ENCODE peak calls at places on chromosomes 6 and 20, in nine cellular contexts. One of them, this sample, is unnamed.

GRCh38 chr20:38392356-38392755 is 42.8 kb downstream of the SNHG17 start:
- DNase-seq in adrenal gland: no peak
- DNase-seq in choroid plexus epithelial cell: peak
- DNase-seq in GM06990: no peak
- DNase-seq in SK-N-SH: no peak
- DNase-seq in mesothelial cell of epicardium: no peak
- DNase-seq in neural crest cell: no peak
- DNase-seq in endothelial cell: no peak
- DNase-seq in mammary epithelial cell: no peak
- DNase-seq in this sample: no peak

GRCh38 chr20:20410678-20411077 is 42.8 kb downstream of the INSM1 start:
- DNase-seq in mammary epithelial cell: no peak
- DNase-seq in choroid plexus epithelial cell: peak
- DNase-seq in SK-N-SH: peak
- DNase-seq in endothelial cell: peak
- DNase-seq in GM06990: no peak
- DNase-seq in mesothelial cell of epicardium: no peak
- DNase-seq in adrenal gland: peak
- DNase-seq in neural crest cell: peak
- DNase-seq in this sample: no peak

GRCh38 chr6:74130641-74131040 is 434.6 kb downstream of the CD109 start:
- DNase-seq in mammary epithelial cell: no peak
- DNase-seq in choroid plexus epithelial cell: no peak
- DNase-seq in SK-N-SH: no peak
- DNase-seq in endothelial cell: no peak
- DNase-seq in mesothelial cell of epicardium: no peak
- DNase-seq in GM06990: no peak
- DNase-seq in adrenal gland: no peak
- DNase-seq in neural crest cell: no peak
- DNase-seq in this sample: no peak

GRCh38 chr6:87730310-87730709 is 28.3 kb upstream of the AKIRIN2 start:
- DNase-seq in SK-N-SH: no peak
- DNase-seq in mammary epithelial cell: peak
- DNase-seq in choroid plexus epithelial cell: peak
- DNase-seq in GM06990: no peak
- DNase-seq in mesothelial cell of epicardium: no peak
- DNase-seq in endothelial cell: no peak
- DNase-seq in neural crest cell: no peak
- DNase-seq in adrenal gland: peak
- DNase-seq in this sample: no peak

GRCh38 chr6:105522626-105523322 is 119.9 kb upstream of the PREP start:
- DNase-seq in GM06990: no peak
- DNase-seq in adrenal gland: no peak
- DNase-seq in SK-N-SH: no peak
- DNase-seq in mesothelial cell of epicardium: no peak
- DNase-seq in choroid plexus epithelial cell: peak
- DNase-seq in mammary epithelial cell: peak
- DNase-seq in neural crest cell: no peak
- DNase-seq in endothelial cell: no peak
- DNase-seq in this sample: no peak

GRCh38 chr20:62501801-62502495 is 26.2 kb upstream of the GATA5 start:
- DNase-seq in endothelial cell: no peak
- DNase-seq in mammary epithelial cell: peak
- DNase-seq in GM06990: peak
- DNase-seq in neural crest cell: no peak
- DNase-seq in mesothelial cell of epicardium: no peak
- DNase-seq in SK-N-SH: no peak
- DNase-seq in choroid plexus epithelial cell: peak
- DNase-seq in adrenal gland: no peak
- DNase-seq in this sample: no peak

GRCh38 chr6:120534954-120535353 is 799.3 kb downstream of the TBC1D32 start:
- DNase-seq in mammary epithelial cell: no peak
- DNase-seq in endothelial cell: no peak
- DNase-seq in GM06990: no peak
- DNase-seq in mesothelial cell of epicardium: no peak
- DNase-seq in adrenal gland: no peak
- DNase-seq in neural crest cell: no peak
- DNase-seq in choroid plexus epithelial cell: no peak
- DNase-seq in SK-N-SH: no peak
- DNase-seq in this sample: no peak

GRCh38 chr6:43171284-43172126 is 436 bp downstream of the SRF start:
- DNase-seq in mammary epithelial cell: no peak
- DNase-seq in neural crest cell: peak
- DNase-seq in GM06990: peak
- DNase-seq in adrenal gland: peak
- DNase-seq in endothelial cell: peak
- DNase-seq in SK-N-SH: peak
- DNase-seq in mesothelial cell of epicardium: no peak
- DNase-seq in choroid plexus epithelial cell: peak
- DNase-seq in this sample: no peak

GRCh38 chr6:34602318-34603111 is 46.4 kb upstream of the SPDEF start:
- DNase-seq in adrenal gland: no peak
- DNase-seq in choroid plexus epithelial cell: peak
- DNase-seq in mesothelial cell of epicardium: no peak
- DNase-seq in SK-N-SH: no peak
- DNase-seq in endothelial cell: no peak
- DNase-seq in GM06990: no peak
- DNase-seq in neural crest cell: no peak
- DNase-seq in mammary epithelial cell: no peak
- DNase-seq in this sample: peak

GRCh38 chr6:15473741-15474161 is 189.1 kb downstream of the DTNBP1 start:
- DNase-seq in adrenal gland: no peak
- DNase-seq in SK-N-SH: no peak
- DNase-seq in choroid plexus epithelial cell: peak
- DNase-seq in mammary epithelial cell: peak
- DNase-seq in neural crest cell: no peak
- DNase-seq in endothelial cell: no peak
- DNase-seq in GM06990: no peak
- DNase-seq in mesothelial cell of epicardium: no peak
- DNase-seq in this sample: no peak

GRCh38 chr6:2876210-2877056 is 26.7 kb downstream of the SERPINB9 start:
- DNase-seq in SK-N-SH: peak
- DNase-seq in neural crest cell: peak
- DNase-seq in choroid plexus epithelial cell: peak
- DNase-seq in mammary epithelial cell: peak
- DNase-seq in GM06990: no peak
- DNase-seq in endothelial cell: peak
- DNase-seq in adrenal gland: peak
- DNase-seq in mesothelial cell of epicardium: no peak
- DNase-seq in this sample: no peak

GRCh38 chr6:44733146-44733545 is 345.6 kb downstream of the CDC5L start:
- DNase-seq in GM06990: no peak
- DNase-seq in SK-N-SH: no peak
- DNase-seq in choroid plexus epithelial cell: no peak
- DNase-seq in neural crest cell: no peak
- DNase-seq in endothelial cell: no peak
- DNase-seq in mammary epithelial cell: no peak
- DNase-seq in mesothelial cell of epicardium: no peak
- DNase-seq in adrenal gland: no peak
- DNase-seq in this sample: no peak

GRCh38 chr20:62201173-62202082 is 18.6 kb downstream of the MTG2 start:
- DNase-seq in mammary epithelial cell: no peak
- DNase-seq in adrenal gland: no peak
- DNase-seq in choroid plexus epithelial cell: no peak
- DNase-seq in endothelial cell: no peak
- DNase-seq in SK-N-SH: no peak
- DNase-seq in mesothelial cell of epicardium: no peak
- DNase-seq in neural crest cell: no peak
- DNase-seq in GM06990: peak
- DNase-seq in this sample: no peak

GRCh38 chr6:134315189-134315588 is 2.7 kb downstream of the SGK1 start:
- DNase-seq in choroid plexus epithelial cell: no peak
- DNase-seq in endothelial cell: no peak
- DNase-seq in mammary epithelial cell: no peak
- DNase-seq in adrenal gland: no peak
- DNase-seq in mesothelial cell of epicardium: no peak
- DNase-seq in SK-N-SH: no peak
- DNase-seq in GM06990: no peak
- DNase-seq in neural crest cell: no peak
- DNase-seq in this sample: no peak

GRCh38 chr6:27471365-27472115 is 1.4 kb downstream of the ZNF184 start:
- DNase-seq in mesothelial cell of epicardium: no peak
- DNase-seq in GM06990: no peak
- DNase-seq in choroid plexus epithelial cell: peak
- DNase-seq in adrenal gland: no peak
- DNase-seq in SK-N-SH: no peak
- DNase-seq in endothelial cell: no peak
- DNase-seq in mammary epithelial cell: no peak
- DNase-seq in neural crest cell: no peak
- DNase-seq in this sample: no peak

GRCh38 chr20:47353224-47353696 is 3.2 kb downstream of the ZMYND8 start:
- DNase-seq in neural crest cell: no peak
- DNase-seq in endothelial cell: no peak
- DNase-seq in GM06990: no peak
- DNase-seq in choroid plexus epithelial cell: no peak
- DNase-seq in mammary epithelial cell: no peak
- DNase-seq in SK-N-SH: no peak
- DNase-seq in mesothelial cell of epicardium: no peak
- DNase-seq in adrenal gland: no peak
- DNase-seq in this sample: no peak

DNA sequence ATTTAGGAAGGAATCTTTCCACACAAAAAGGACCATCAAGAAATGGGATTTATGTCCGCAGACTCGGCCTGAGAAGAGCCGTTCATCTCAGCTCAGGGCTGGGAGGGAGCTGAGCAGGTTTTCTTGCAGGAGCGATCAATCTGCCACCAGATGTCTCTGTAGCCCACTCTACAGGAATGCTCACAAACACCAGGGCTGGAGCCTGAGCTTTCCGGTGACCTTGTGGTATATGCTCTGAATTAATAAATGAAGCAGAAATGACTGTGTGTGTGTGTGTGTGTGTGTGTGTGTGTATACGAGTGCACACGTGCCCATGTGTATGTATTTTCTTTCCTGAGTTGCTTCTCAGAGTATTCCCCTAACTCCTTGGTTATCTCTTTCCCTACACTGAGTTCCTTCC is 12.0 kb downstream of the CD83 start:
- DNase-seq in choroid plexus epithelial cell: peak
- DNase-seq in endothelial cell: peak
- DNase-seq in mesothelial cell of epicardium: peak
- DNase-seq in mammary epithelial cell: peak
- DNase-seq in neural crest cell: peak
- DNase-seq in adrenal gland: peak
- DNase-seq in SK-N-SH: peak
- DNase-seq in GM06990: no peak
- DNase-seq in this sample: no peak
- TF ChIP-seq CTCF in choroid plexus epithelial cell: peak
- TF ChIP-seq CTCF in endothelial cell: no peak
- TF ChIP-seq CTCF in mesothelial cell of epicardium: no peak
- TF ChIP-seq CTCF in mammary epithelial cell: peak
- TF ChIP-seq CTCF in neural crest cell: peak
- TF ChIP-seq CTCF in adrenal gland: peak
- TF ChIP-seq CTCF in SK-N-SH: peak
- TF ChIP-seq CTCF in GM06990: peak
- TF ChIP-seq CTCF in this sample: peak

GRCh38 chr6:113094781-113095180 is 747.7 kb downstream of the RFPL4B start:
- DNase-seq in adrenal gland: no peak
- DNase-seq in mesothelial cell of epicardium: no peak
- DNase-seq in mammary epithelial cell: no peak
- DNase-seq in neural crest cell: no peak
- DNase-seq in GM06990: no peak
- DNase-seq in endothelial cell: no peak
- DNase-seq in SK-N-SH: no peak
- DNase-seq in choroid plexus epithelial cell: peak
- DNase-seq in this sample: no peak

GRCh38 chr6:113083947-113084346 is 736.8 kb downstream of the RFPL4B start:
- DNase-seq in neural crest cell: no peak
- DNase-seq in mesothelial cell of epicardium: no peak
- DNase-seq in endothelial cell: no peak
- DNase-seq in choroid plexus epithelial cell: no peak
- DNase-seq in adrenal gland: no peak
- DNase-seq in GM06990: no peak
- DNase-seq in mammary epithelial cell: no peak
- DNase-seq in SK-N-SH: no peak
- DNase-seq in this sample: no peak

GRCh38 chr6:113092795-113093194 is 745.7 kb downstream of the RFPL4B start:
- DNase-seq in choroid plexus epithelial cell: no peak
- DNase-seq in mesothelial cell of epicardium: no peak
- DNase-seq in mammary epithelial cell: no peak
- DNase-seq in GM06990: no peak
- DNase-seq in neural crest cell: no peak
- DNase-seq in adrenal gland: no peak
- DNase-seq in SK-N-SH: no peak
- DNase-seq in endothelial cell: no peak
- DNase-seq in this sample: no peak

DNA sequence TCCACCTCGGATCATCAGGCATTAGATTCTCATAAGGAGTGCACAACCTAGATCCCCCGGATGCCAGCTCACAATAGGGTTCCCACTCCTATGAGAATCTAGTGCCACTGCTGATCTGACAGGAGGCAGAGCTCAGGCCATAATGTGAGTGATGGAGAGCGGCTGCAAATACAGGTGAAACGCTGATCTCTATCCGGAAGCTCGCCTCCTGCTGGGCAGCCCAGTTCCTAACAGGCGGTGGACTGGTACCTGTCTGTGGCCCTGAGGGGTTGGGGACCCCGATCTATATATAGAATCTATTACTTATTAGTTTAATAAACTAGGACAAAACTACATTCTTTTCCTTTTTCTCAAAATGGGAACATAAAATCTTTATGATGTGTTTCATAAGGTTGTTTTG is 741.9 kb downstream of the RFPL4B start:
- DNase-seq in GM06990: no peak
- DNase-seq in SK-N-SH: no peak
- DNase-seq in endothelial cell: no peak
- DNase-seq in mesothelial cell of epicardium: no peak
- DNase-seq in adrenal gland: no peak
- DNase-seq in neural crest cell: no peak
- DNase-seq in mammary epithelial cell: no peak
- DNase-seq in choroid plexus epithelial cell: no peak
- DNase-seq in this sample: no peak
- TF ChIP-seq CTCF in GM06990: peak
- TF ChIP-seq CTCF in SK-N-SH: peak
- TF ChIP-seq CTCF in endothelial cell: no peak
- TF ChIP-seq CTCF in mesothelial cell of epicardium: no peak
- TF ChIP-seq CTCF in adrenal gland: no peak
- TF ChIP-seq CTCF in neural crest cell: no peak
- TF ChIP-seq CTCF in mammary epithelial cell: no peak
- TF ChIP-seq CTCF in choroid plexus epithelial cell: peak
- TF ChIP-seq CTCF in this sample: no peak

DNA sequence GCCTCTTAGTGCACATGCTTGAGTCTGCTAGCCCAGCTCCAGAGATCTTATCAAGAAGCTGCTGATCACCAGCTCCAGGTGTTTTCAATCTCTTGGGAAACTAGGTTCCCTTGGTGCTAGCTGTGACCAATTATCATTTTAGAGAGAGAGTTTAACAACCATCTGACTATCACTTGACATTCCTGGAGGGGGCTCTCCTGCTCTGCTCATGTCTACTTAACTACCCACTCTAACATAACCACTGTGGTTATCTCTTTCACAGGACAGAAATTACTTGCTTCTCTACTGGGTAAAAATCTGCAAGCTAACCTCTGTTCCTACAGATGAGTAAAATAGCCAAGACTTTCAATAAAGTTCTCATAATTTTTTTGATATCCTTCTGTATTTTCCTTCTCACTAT is 823.4 kb upstream of the GJE1 start:
- DNase-seq in neural crest cell: no peak
- DNase-seq in endothelial cell: no peak
- DNase-seq in adrenal gland: no peak
- DNase-seq in GM06990: no peak
- DNase-seq in mammary epithelial cell: no peak
- DNase-seq in SK-N-SH: no peak
- DNase-seq in mesothelial cell of epicardium: no peak
- DNase-seq in choroid plexus epithelial cell: peak
- DNase-seq in this sample: no peak
- TF ChIP-seq CTCF in neural crest cell: no peak
- TF ChIP-seq CTCF in endothelial cell: no peak
- TF ChIP-seq CTCF in adrenal gland: no peak
- TF ChIP-seq CTCF in GM06990: peak
- TF ChIP-seq CTCF in mammary epithelial cell: peak
- TF ChIP-seq CTCF in SK-N-SH: no peak
- TF ChIP-seq CTCF in mesothelial cell of epicardium: no peak
- TF ChIP-seq CTCF in choroid plexus epithelial cell: peak
- TF ChIP-seq CTCF in this sample: no peak

GRCh38 chr6:110408891-110409290 is 6.5 kb downstream of the DDO start:
- DNase-seq in mesothelial cell of epicardium: no peak
- DNase-seq in mammary epithelial cell: no peak
- DNase-seq in endothelial cell: no peak
- DNase-seq in adrenal gland: no peak
- DNase-seq in choroid plexus epithelial cell: no peak
- DNase-seq in GM06990: no peak
- DNase-seq in neural crest cell: no peak
- DNase-seq in SK-N-SH: peak
- DNase-seq in this sample: no peak
- TF ChIP-seq CTCF in mesothelial cell of epicardium: no peak
- TF ChIP-seq CTCF in mammary epithelial cell: peak
- TF ChIP-seq CTCF in endothelial cell: no peak
- TF ChIP-seq CTCF in adrenal gland: no peak
- TF ChIP-seq CTCF in choroid plexus epithelial cell: no peak
- TF ChIP-seq CTCF in GM06990: no peak
- TF ChIP-seq CTCF in neural crest cell: no peak
- TF ChIP-seq CTCF in SK-N-SH: no peak
- TF ChIP-seq CTCF in this sample: no peak